ENCODE peak calls at places on chromosomes 5 and 9, in nine cellular contexts. M, G, J, R, K, H, D, T and L are unnamed samples.

GRCh38 chr5:52356311-52356918 is 431.3 kb upstream of the ITGA1 start:
- DNase-seq in M (no peak), G (peak; percentile 26), J (peak; percentile 12), R (no peak), K (peak; percentile 57), H (no peak), D (no peak), T (no peak), L (no peak)

GRCh38 chr9:108703414-108703813 is 152.4 kb downstream of the ACTL7B start:
- DNase-seq in M (no peak), G (no peak), J (no peak), R (no peak), K (no peak), H (no peak), D (no peak), T (no peak), L (no peak)

GRCh38 chr9:94900222-94901018 is 173.9 kb downstream of the AOPEP start:
- DNase-seq in M (no peak), G (no peak), J (peak; percentile 83), R (no peak), K (no peak), H (no peak), D (no peak), T (no peak), L (no peak)

GRCh38 chr9:134957165-134957944 is 39.6 kb upstream of the FCN1 start:
- DNase-seq in M (no peak), G (no peak), J (no peak), R (no peak), K (no peak), H (no peak), D (no peak), T (no peak), L (no peak)

GRCh38 chr5:100846722-100847121 is 56.4 kb downstream of the ST8SIA4 start:
- DNase-seq in M (no peak), G (no peak), J (no peak), R (no peak), K (no peak), H (no peak), D (no peak), T (no peak), L (no peak)

GRCh38 chr5:179303801-179304200 is 41.5 kb downstream of the ADAMTS2 start:
- DNase-seq in M (no peak), G (no peak), J (no peak), R (no peak), K (no peak), H (no peak), D (no peak), T (peak; percentile 2), L (no peak)

GRCh38 chr9:93592389-93593021 is 16.1 kb downstream of the PHF2 start:
- DNase-seq in M (peak; percentile 27), G (no peak), J (peak; percentile 37), R (peak; percentile 27), K (peak; percentile 55), H (peak; percentile 22), D (no peak), T (no peak), L (no peak)

GRCh38 chr5:87195616-87196015 is 72.1 kb upstream of the RASA1 start:
- DNase-seq in M (no peak), G (no peak), J (no peak), R (no peak), K (no peak), H (no peak), D (no peak), T (no peak), L (no peak)

GRCh38 chr5:78288246-78288645 is 6.3 kb downstream of the AP3B1 start:
- DNase-seq in M (no peak), G (no peak), J (no peak), R (no peak), K (no peak), H (no peak), D (no peak), T (no peak), L (no peak)

GRCh38 chr9:21233258-21233657 is 5.2 kb upstream of the IFNA17 start:
- DNase-seq in M (no peak), G (no peak), J (no peak), R (no peak), K (no peak), H (no peak), D (no peak), T (no peak), L (no peak)

GRCh38 chr9:21239917-21240316 is at the start of gene IFNA14:
- DNase-seq in M (no peak), G (no peak), J (no peak), R (no peak), K (no peak), H (no peak), D (no peak), T (no peak), L (no peak)

GRCh38 chr9:21234153-21234687 is 5.6 kb downstream of the IFNA14 start:
- DNase-seq in M (no peak), G (no peak), J (no peak), R (no peak), K (no peak), H (no peak), D (no peak), T (no peak), L (no peak)
- H3K27ac ChIP-seq in M (no peak overlapping the region), G (no peak overlapping the region), J (no peak overlapping the region), R (no peak overlapping the region), K (no peak overlapping the region), H (no peak overlapping the region), D (no peak overlapping the region), T (no peak overlapping the region), L (no peak overlapping the region)

GRCh38 chr9:87883990-87884389 is 1.3 kb downstream of the SPATA31E1 start:
- DNase-seq in M (no peak), G (no peak), J (peak; percentile 18), R (peak; percentile 20), K (no peak), H (no peak), D (no peak), T (no peak), L (no peak)
- H3K27ac ChIP-seq in M (no peak overlapping the region), G (no peak overlapping the region), J (no peak overlapping the region), R (no peak overlapping the region), K (no peak overlapping the region), H (no peak overlapping the region), D (no peak overlapping the region), T (no peak overlapping the region), L (no peak overlapping the region)

GRCh38 chr9:27379311-27380236 is 82.6 kb upstream of the EQTN start:
- DNase-seq in M (no peak), G (no peak), J (peak; percentile 10), R (no peak), K (no peak), H (no peak), D (no peak), T (no peak), L (no peak)
- H3K27ac ChIP-seq in M (no peak overlapping the region), G (no peak overlapping the region), J (peak overlapping the region; percentile 54), R (no peak overlapping the region), K (no peak overlapping the region), H (no peak overlapping the region), D (no peak overlapping the region), T (no peak overlapping the region), L (no peak overlapping the region)

GRCh38 chr5:181234116-181234454 is 9.6 kb downstream of the RACK1 start:
- DNase-seq in M (no peak), G (no peak), J (no peak), R (no peak), K (no peak), H (no peak), D (no peak), T (no peak), L (no peak)
- H3K27ac ChIP-seq in M (no peak overlapping the region), G (peak overlapping the region; percentile 75), J (no peak overlapping the region), R (no peak overlapping the region), K (no peak overlapping the region), H (no peak overlapping the region), D (no peak overlapping the region), T (no peak overlapping the region), L (no peak overlapping the region)

DNA sequence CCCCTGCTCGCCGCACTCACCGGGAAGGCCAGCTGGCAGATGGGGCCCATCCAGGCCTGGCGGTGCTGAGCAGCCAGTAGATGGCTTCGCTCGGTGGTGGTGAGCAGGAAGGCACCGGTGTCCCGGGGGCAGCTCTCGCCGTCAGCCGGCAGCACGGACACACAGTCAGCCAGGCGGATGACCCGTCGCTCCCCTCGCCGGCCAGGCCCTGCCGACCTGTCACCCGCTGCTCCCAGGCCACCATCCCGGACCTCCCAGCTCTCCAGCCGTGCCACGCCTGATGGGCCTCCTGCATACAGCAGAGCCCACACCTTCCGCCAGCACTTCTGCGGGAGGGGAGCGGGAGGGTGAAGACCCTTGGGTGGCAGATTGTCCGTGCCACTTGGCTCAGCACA is 1.4 kb downstream of the DOK3 start:
- DNase-seq in M (no peak), G (no peak), J (no peak), R (no peak), K (no peak), H (no peak), D (no peak), T (no peak), L (no peak)
- H3K27ac ChIP-seq in M (no peak overlapping the region), G (no peak overlapping the region), J (no peak overlapping the region), R (peak overlapping the region; percentile 80), K (peak overlapping the region; percentile 99), H (no peak overlapping the region), D (no peak overlapping the region), T (no peak overlapping the region), L (no peak overlapping the region)

DNA sequence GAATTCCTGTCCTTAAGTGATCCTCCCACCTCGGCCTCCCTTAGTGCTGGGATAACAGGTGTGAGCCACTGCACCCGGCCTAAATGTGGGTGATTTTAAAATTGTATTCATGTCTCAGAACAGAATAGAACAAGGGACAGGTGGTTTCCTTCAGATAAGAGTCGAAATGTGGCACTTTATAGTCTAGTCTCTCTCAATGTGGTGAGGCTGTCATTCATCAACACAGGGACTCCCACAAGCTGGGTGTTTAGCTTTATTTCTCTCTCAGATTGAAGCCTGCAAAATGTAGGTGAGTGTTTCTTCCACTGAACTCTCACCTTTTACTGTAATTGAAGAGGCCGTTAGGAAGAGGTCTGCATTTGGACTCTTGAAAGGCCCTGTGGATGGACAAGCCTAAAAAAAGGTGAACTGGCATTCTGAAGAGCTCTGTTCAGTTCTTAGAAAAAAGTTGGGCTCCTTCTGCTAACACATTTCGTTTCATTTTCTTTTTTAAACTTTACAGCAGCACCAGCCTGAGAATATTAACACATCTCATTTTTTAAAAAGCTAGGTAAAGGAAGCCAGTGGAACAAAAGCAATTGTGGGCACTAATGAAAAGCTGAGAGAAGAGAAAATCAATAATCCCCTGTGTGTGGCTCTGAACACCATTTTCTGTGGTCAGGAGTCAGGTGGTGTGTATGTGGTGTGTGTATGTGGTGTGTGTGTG is 126.2 kb upstream of the SLC28A3 start:
- DNase-seq in M (no peak), G (no peak), J (no peak), R (no peak), K (no peak), H (no peak), D (no peak), T (no peak), L (no peak)
- H3K27ac ChIP-seq in M (no peak overlapping the region), G (no peak overlapping the region), J (no peak overlapping the region), R (no peak overlapping the region), K (no peak overlapping the region), H (no peak overlapping the region), D (no peak overlapping the region), T (no peak overlapping the region), L (no peak overlapping the region)

GRCh38 chr5:111746791-111747190 is 10.2 kb downstream of the NREP start:
- DNase-seq in M (no peak), G (no peak), J (no peak), R (no peak), K (no peak), H (no peak), D (no peak), T (no peak), L (no peak)
- H3K27ac ChIP-seq in M (no peak overlapping the region), G (no peak overlapping the region), J (no peak overlapping the region), R (no peak overlapping the region), K (no peak overlapping the region), H (no peak overlapping the region), D (no peak overlapping the region), T (no peak overlapping the region), L (peak overlapping the region; percentile 65)